ENCODE peak calls at places on chromosomes 7 and 10, in six cellular contexts. E is thoracic aorta; Q is tibial artery; X is CD8-positive, alpha-beta memory T cell; V is psoas muscle; B is heart left ventricle. F is an unnamed sample.

GRCh38 chr7:7214398-7215347 is 32.3 kb downstream of the C1GALT1 start:
- DNase-seq in B (no peak), E (no peak), V (no peak), X (no peak), Q (no peak), F (no peak)

GRCh38 chr10:64733980-64734379 is 1212.8 kb downstream of the REEP3 start:
- DNase-seq in E (no peak), B (no peak), Q (no peak), X (no peak), V (no peak), F (no peak)

GRCh38 chr7:114047889-114048288 is 129.1 kb upstream of the PPP1R3A start:
- DNase-seq in E (no peak), X (no peak), V (no peak), B (no peak), Q (no peak), F (no peak)

GRCh38 chr7:29806131-29806792 is at the start of gene WIPF3:
- DNase-seq in X (no peak), E (no peak), V (peak; percentile 48), Q (peak; percentile 71), B (peak; percentile 71), F (no peak)

GRCh38 chr7:104045183-104045582 is 55.7 kb upstream of the RELN start:
- DNase-seq in X (no peak), Q (no peak), B (no peak), E (no peak), V (no peak), F (no peak)

GRCh38 chr7:2928256-2928612 is 84.1 kb upstream of the GNA12 start:
- DNase-seq in Q (no peak), V (no peak), X (no peak), E (no peak), B (peak; percentile 29), F (peak; percentile 28)

GRCh38 chr7:22666732-22667131 is 60.3 kb upstream of the IL6 start:
- DNase-seq in Q (no peak), X (no peak), B (no peak), E (no peak), V (no peak), F (no peak)

GRCh38 chr10:75978213-75978612 is 546.8 kb downstream of the LRMDA start:
- DNase-seq in B (no peak), X (no peak), E (no peak), Q (no peak), V (no peak), F (no peak)

GRCh38 chr7:108581655-108582491 is 12.2 kb downstream of the DNAJB9 start:
- DNase-seq in X (no peak), B (no peak), V (no peak), E (no peak), Q (no peak), F (no peak)

GRCh38 chr7:105131033-105131656 is 117.1 kb downstream of the KMT2E start:
- DNase-seq in X (no peak), B (no peak), E (no peak), Q (no peak), V (no peak), F (no peak)

GRCh38 chr7:24722386-24723177 is 34.7 kb downstream of the GSDME start:
- DNase-seq in E (no peak), Q (peak; percentile 53), B (no peak), V (no peak), X (no peak), F (peak; percentile 54)

GRCh38 chr7:135317676-135318326 is 84.2 kb downstream of the STRA8 start:
- DNase-seq in E (no peak), X (no peak), B (no peak), V (peak; percentile 27), Q (no peak), F (no peak)

GRCh38 chr10:89224697-89225443 is 17.8 kb upstream of the CH25H start:
- DNase-seq in Q (no peak), X (peak; percentile 15), B (peak; percentile 72), V (no peak), E (no peak), F (peak; percentile 71)

GRCh38 chr7:82722946-82723345 is 279.4 kb upstream of the CACNA2D1 start:
- DNase-seq in V (no peak), Q (no peak), B (no peak), E (no peak), X (no peak), F (no peak)

GRCh38 chr10:69835233-69835632 is 33.5 kb downstream of the COL13A1 start:
- DNase-seq in Q (no peak), X (no peak), E (no peak), V (no peak), B (no peak), F (no peak)

GRCh38 chr10:58695022-58695421 is 182.3 kb downstream of the BICC1 start:
- DNase-seq in V (no peak), E (no peak), Q (no peak), B (no peak), X (no peak), F (no peak)

GRCh38 chr10:8137272-8137680 is 82.8 kb downstream of the GATA3 start:
- DNase-seq in B (no peak), X (peak; percentile 35), V (no peak), Q (no peak), E (no peak), F (no peak)

GRCh38 chr10:115141254-115141653 is 48.1 kb downstream of the ATRNL1 start:
- DNase-seq in E (no peak), Q (no peak), B (no peak), X (no peak), V (no peak), F (no peak)

GRCh38 chr10:74924251-74924954 is 98.0 kb downstream of the KAT6B start:
- DNase-seq in E (no peak), B (no peak), V (no peak), Q (no peak), X (no peak), F (no peak)
- H3K4me1 ChIP-seq in E (peaks cover 66% of the 10 kb centered on the region), B (peaks cover 67% of the 10 kb centered on the region), V (peaks cover 81% of the 10 kb centered on the region), Q (peaks cover 35% of the 10 kb centered on the region), X (peaks cover 5% of the 10 kb centered on the region), F (peaks cover 30% of the 10 kb centered on the region)

GRCh38 chr7:44477063-44477830 is 13.2 kb downstream of the NUDCD3 start:
- DNase-seq in Q (no peak), V (peak; percentile 49), B (no peak), E (no peak), X (peak; percentile 63), F (no peak)
- H3K27me3 ChIP-seq in Q (no peaks in the 10 kb centered on the region), V (no peaks in the 10 kb centered on the region), B (no peaks in the 10 kb centered on the region), E (no peaks in the 10 kb centered on the region), X (no peaks in the 10 kb centered on the region), F (no peaks in the 10 kb centered on the region)

DNA sequence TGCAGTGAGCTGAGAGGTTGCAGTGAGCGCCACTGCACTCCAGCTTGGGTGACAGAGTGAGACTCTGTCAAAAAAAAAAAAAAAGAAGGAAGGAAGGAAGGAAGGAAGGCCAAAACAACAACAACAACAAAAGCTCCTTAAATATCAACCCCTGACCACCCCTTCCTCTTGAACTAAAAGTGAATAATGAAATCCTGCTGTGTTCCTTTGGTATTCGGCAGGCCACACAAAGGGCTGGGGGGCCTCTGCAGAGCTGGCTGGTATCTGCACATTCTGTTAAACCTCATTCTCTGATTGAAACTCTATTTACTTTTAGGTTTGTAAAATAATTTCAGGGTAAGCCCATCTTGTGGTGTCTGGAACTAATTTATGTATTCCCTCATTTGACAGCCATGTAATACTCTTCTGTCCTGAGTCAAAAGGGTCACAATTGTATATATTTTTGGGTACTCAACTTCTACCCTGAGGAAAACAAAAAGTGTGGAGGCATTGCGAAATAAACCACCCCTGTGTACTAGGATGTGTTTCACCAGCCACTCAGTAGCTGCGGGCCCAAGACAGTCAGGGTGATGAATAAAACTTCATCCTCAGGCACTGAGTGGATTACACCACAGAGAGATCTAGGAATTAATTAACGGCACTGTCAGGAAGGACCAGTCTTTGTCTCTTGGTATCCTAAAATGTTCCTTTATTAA is 446.4 kb upstream of the PFKP start:
- DNase-seq in E (no peak), B (no peak), V (no peak), X (no peak), Q (no peak), F (no peak)
- H3K4me1 ChIP-seq in E (no peaks in the 10 kb centered on the region), B (no peaks in the 10 kb centered on the region), V (no peaks in the 10 kb centered on the region), X (no peaks in the 10 kb centered on the region), Q (no peaks in the 10 kb centered on the region), F (no peaks in the 10 kb centered on the region)

GRCh38 chr10:62815373-62816111 is 624 bp downstream of the EGR2 start:
- DNase-seq in B (no peak), X (peak; percentile 40), V (peak; percentile 16), E (no peak), Q (no peak), F (peak; percentile 82)

GRCh38 chr10:62813453-62813852 is 2.7 kb downstream of the EGR2 start:
- DNase-seq in V (no peak), Q (no peak), X (no peak), E (no peak), B (no peak), F (peak; percentile 65)

GRCh38 chr10:62814901-62815372 is 1.2 kb downstream of the EGR2 start:
- DNase-seq in X (no peak), E (no peak), V (peak; percentile 14), Q (no peak), B (peak; percentile 71), F (peak; percentile 80)

GRCh38 chr10:62812672-62813439 is 3.3 kb downstream of the EGR2 start:
- DNase-seq in B (no peak), E (no peak), Q (no peak), V (no peak), X (no peak), F (peak; percentile 72)

GRCh38 chr10:62813981-62814380 is 2.2 kb downstream of the EGR2 start:
- DNase-seq in E (no peak), V (no peak), Q (no peak), X (no peak), B (no peak), F (no peak)
- H3K27me3 ChIP-seq in E (no peaks in the 10 kb centered on the region), V (peaks cover 27% of the 10 kb centered on the region), Q (no peaks in the 10 kb centered on the region), X (peaks cover 2% of the 10 kb centered on the region), B (peaks cover 8% of the 10 kb centered on the region), F (peaks cover 45% of the 10 kb centered on the region)

GRCh38 chr7:47815867-47816266 is 132.4 kb downstream of the PKD1L1 start:
- DNase-seq in X (no peak), Q (no peak), E (no peak), V (no peak), B (no peak), F (no peak)

GRCh38 chr7:47817922-47818321 is 130.3 kb downstream of the PKD1L1 start:
- DNase-seq in E (no peak), X (no peak), B (no peak), V (no peak), Q (no peak), F (no peak)

GRCh38 chr7:47819054-47819920 is 129.0 kb downstream of the PKD1L1 start:
- DNase-seq in Q (peak; percentile 82), B (no peak), E (no peak), X (peak; percentile 24), V (peak; percentile 56), F (peak; percentile 67)

GRCh38 chr7:47814905-47815613 is 133.2 kb downstream of the PKD1L1 start:
- DNase-seq in V (no peak), Q (no peak), B (no peak), X (no peak), E (no peak), F (no peak)

DNA sequence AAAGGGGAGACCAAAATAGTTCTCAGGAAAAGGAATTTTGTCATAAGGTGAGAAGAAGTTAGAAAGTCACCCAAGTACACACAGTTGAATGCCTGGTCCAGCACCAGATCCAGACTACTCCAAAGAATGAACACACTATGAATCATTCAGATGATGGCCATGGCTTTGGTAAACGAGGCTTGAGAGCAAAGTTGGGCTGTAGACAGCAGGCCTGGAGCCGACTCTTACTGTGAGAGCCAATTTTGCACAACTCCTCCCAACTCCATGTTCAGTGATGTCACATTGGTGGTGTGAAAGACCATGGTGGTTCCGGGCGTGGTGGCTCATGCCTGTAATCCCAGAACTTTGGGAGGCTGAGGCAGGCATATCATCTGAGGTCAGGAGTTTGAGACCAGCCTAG is 131.6 kb downstream of the PKD1L1 start:
- DNase-seq in Q (no peak), E (no peak), B (no peak), V (peak; percentile 40), X (no peak), F (no peak)
- H3K4me1 ChIP-seq in Q (peaks cover 8% of the 10 kb centered on the region), E (peaks cover 25% of the 10 kb centered on the region), B (peaks cover 19% of the 10 kb centered on the region), V (no peaks in the 10 kb centered on the region), X (no peaks in the 10 kb centered on the region), F (peaks cover 31% of the 10 kb centered on the region)